ENCODE peak calls at places on chromosome 7, in five cellular contexts. D is astrocyte of the spinal cord; O is posterior cingulate gyrus; V is HFFc6; F is activated CD4-positive, alpha-beta T cell treated with anti-CD3 and anti-CD28 coated beads for 24 hours. U is an unnamed sample.
A peak's percentile ranks its signal among the peaks of the same experiment; 100 is the strongest.

GRCh38 chr7:20114463-20114862 is 102.7 kb downstream of the MACC1 start:
- DNase-seq in F (no peak), V (no peak), O (no peak), D (no peak), U (no peak)

GRCh38 chr7:36017111-36017510 is 135.9 kb upstream of the EEPD1 start:
- DNase-seq in F (no peak), V (no peak), O (no peak), D (no peak), U (no peak)

GRCh38 chr7:47474937-47475879 is 106.7 kb downstream of the TNS3 start:
- DNase-seq in O (no peak), D (peak; percentile 96), V (peak; percentile 90), F (no peak), U (peak; percentile 97)

GRCh38 chr7:42214063-42214679 is 22.8 kb downstream of the GLI3 start:
- DNase-seq in O (no peak), V (no peak), D (no peak), F (no peak), U (no peak)

GRCh38 chr7:11911900-11912299 is 79.9 kb upstream of the THSD7A start:
- DNase-seq in F (no peak), O (no peak), V (no peak), D (no peak), U (no peak)

GRCh38 chr7:45599851-45600706 is 25.9 kb downstream of the ADCY1 start:
- DNase-seq in D (no peak), O (no peak), F (no peak), V (no peak), U (no peak)

GRCh38 chr7:117163101-117163500 is 159.8 kb downstream of the WNT2 start:
- DNase-seq in F (no peak), O (no peak), D (peak; percentile 13), V (no peak), U (no peak)

GRCh38 chr7:46390042-46390441 is 469.0 kb upstream of the IGFBP3 start:
- DNase-seq in O (no peak), V (no peak), F (no peak), D (no peak), U (peak; percentile 14)

U was measured in HCEC 1CT.